ENCODE peak calls at places on chromosomes 16 and 17, in six cellular contexts. One of them, this sample, is unnamed.

GRCh38 chr17:21466550-21466949 is 90.4 kb downstream of the KCNJ12 start:
- DNase-seq in HCT116: no peak
- DNase-seq in A549: no peak
- DNase-seq in H1: no peak
- DNase-seq in endothelial cell of umbilical vein: no peak
- DNase-seq in K562: no peak
- DNase-seq in this sample: no peak

GRCh38 chr16:69176033-69176780 is 10.8 kb upstream of the SNTB2 start:
- DNase-seq in HCT116: no peak
- DNase-seq in A549: no peak
- DNase-seq in H1: no peak
- DNase-seq in endothelial cell of umbilical vein: peak; percentile 29
- DNase-seq in K562: no peak
- DNase-seq in this sample: no peak

GRCh38 chr17:21201302-21201602 is 12.7 kb downstream of the TMEM11 start:
- DNase-seq in HCT116: no peak
- DNase-seq in A549: no peak
- DNase-seq in H1: no peak
- DNase-seq in endothelial cell of umbilical vein: no peak
- DNase-seq in K562: no peak
- DNase-seq in this sample: no peak

GRCh38 chr16:55370762-55371482 is 46.9 kb downstream of the IRX6 start:
- DNase-seq in HCT116: no peak
- DNase-seq in A549: peak; percentile 32
- DNase-seq in H1: peak; percentile 74
- DNase-seq in endothelial cell of umbilical vein: no peak
- DNase-seq in K562: no peak
- DNase-seq in this sample: peak; percentile 82

GRCh38 chr17:67671492-67671891 is 46.2 kb upstream of the NOL11 start:
- DNase-seq in HCT116: no peak
- DNase-seq in A549: no peak
- DNase-seq in H1: no peak
- DNase-seq in endothelial cell of umbilical vein: peak; percentile 26
- DNase-seq in K562: no peak
- DNase-seq in this sample: no peak

GRCh38 chr17:72754513-72754912 is 338.0 kb downstream of the SLC39A11 start:
- DNase-seq in HCT116: no peak
- DNase-seq in A549: no peak
- DNase-seq in H1: no peak
- DNase-seq in endothelial cell of umbilical vein: no peak
- DNase-seq in K562: no peak
- DNase-seq in this sample: no peak

GRCh38 chr17:2262146-2262587 is 41.4 kb downstream of the SMG6 start:
- DNase-seq in HCT116: no peak
- DNase-seq in A549: peak; percentile 35
- DNase-seq in H1: no peak
- DNase-seq in endothelial cell of umbilical vein: no peak
- DNase-seq in K562: no peak
- DNase-seq in this sample: no peak

GRCh38 chr16:3487521-3488410 is 7.5 kb downstream of the C16orf90 start:
- DNase-seq in HCT116: no peak
- DNase-seq in A549: no peak
- DNase-seq in H1: no peak
- DNase-seq in endothelial cell of umbilical vein: no peak
- DNase-seq in K562: no peak
- DNase-seq in this sample: no peak

GRCh38 chr17:61239261-61239660 is 160.4 kb upstream of the TBX2 start:
- DNase-seq in HCT116: no peak
- DNase-seq in A549: no peak
- DNase-seq in H1: no peak
- DNase-seq in endothelial cell of umbilical vein: no peak
- DNase-seq in K562: no peak
- DNase-seq in this sample: no peak

GRCh38 chr17:77737442-77738265 is 220.8 kb upstream of the TNRC6C start:
- DNase-seq in HCT116: no peak
- DNase-seq in A549: no peak
- DNase-seq in H1: peak; percentile 26
- DNase-seq in endothelial cell of umbilical vein: no peak
- DNase-seq in K562: no peak
- DNase-seq in this sample: no peak

GRCh38 chr17:41633498-41634197 is 9.3 kb upstream of the KRT17 start:
- DNase-seq in HCT116: no peak
- DNase-seq in A549: peak; percentile 41
- DNase-seq in H1: no peak
- DNase-seq in endothelial cell of umbilical vein: no peak
- DNase-seq in K562: no peak
- DNase-seq in this sample: no peak

GRCh38 chr16:9039208-9039607 is 52.2 kb upstream of the HAPSTR1 start:
- DNase-seq in HCT116: no peak
- DNase-seq in A549: peak; percentile 53
- DNase-seq in H1: no peak
- DNase-seq in endothelial cell of umbilical vein: no peak
- DNase-seq in K562: no peak
- DNase-seq in this sample: peak; percentile 58

GRCh38 chr16:10325783-10326543 is 59.9 kb upstream of the ATF7IP2 start:
- DNase-seq in HCT116: no peak
- DNase-seq in A549: no peak
- DNase-seq in H1: no peak
- DNase-seq in endothelial cell of umbilical vein: no peak
- DNase-seq in K562: no peak
- DNase-seq in this sample: peak; percentile 31
- TF ChIP-seq CTCF in HCT116: no peak
- TF ChIP-seq CTCF in A549: no peak
- TF ChIP-seq CTCF in H1: no peak
- TF ChIP-seq CTCF in endothelial cell of umbilical vein: no peak
- TF ChIP-seq CTCF in K562: no peak
- TF ChIP-seq CTCF in this sample: no peak

DNA sequence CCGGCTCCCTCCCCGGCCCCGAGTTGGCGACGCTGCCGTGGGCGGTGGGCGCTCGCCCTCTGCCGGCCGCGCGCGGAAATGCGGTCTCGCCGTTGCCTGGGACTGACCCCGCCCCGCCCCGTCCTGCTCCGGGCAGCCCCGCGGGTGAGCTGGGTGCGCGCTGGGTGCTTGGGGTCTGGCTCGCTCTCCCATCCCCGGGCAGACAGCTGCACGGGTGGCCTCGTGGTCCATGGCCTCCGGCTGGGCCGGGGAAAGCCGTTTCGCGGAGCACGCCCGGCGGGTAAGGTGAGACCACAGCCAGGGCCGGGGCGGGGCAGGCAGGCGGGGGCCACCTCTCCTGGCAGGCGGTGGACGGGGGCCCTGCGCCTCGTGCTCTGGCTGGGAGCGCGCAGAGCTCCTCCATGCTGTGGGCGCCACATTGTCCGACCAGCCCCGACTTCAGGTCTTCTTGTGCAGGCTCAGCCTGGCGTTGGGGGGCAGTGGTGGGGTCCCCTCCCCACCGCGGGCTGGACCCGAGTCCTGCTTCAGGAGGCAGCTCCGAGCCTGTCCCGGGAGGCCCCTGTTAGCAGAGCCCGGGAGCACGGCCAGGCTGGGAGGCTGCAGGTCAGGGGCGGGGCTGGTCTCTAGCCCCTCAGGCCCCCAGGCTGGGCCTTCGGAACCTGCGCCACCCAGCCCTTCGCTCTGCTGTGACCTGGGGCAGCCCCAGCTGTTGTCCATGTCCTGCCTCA is 7.0 kb upstream of the C1QTNF8 start:
- DNase-seq in HCT116: no peak
- DNase-seq in A549: no peak
- DNase-seq in H1: peak; percentile 94
- DNase-seq in endothelial cell of umbilical vein: peak; percentile 19
- DNase-seq in K562: peak; percentile 93
- DNase-seq in this sample: peak; percentile 48
- TF ChIP-seq MAX in HCT116: no peak
- TF ChIP-seq MAX in A549: no peak
- TF ChIP-seq MAX in H1: peak; percentile 88
- TF ChIP-seq MAX in endothelial cell of umbilical vein: no peak
- TF ChIP-seq MAX in K562: peak; percentile 81
- TF ChIP-seq MAX in this sample: no peak

GRCh38 chr16:67926181-67926742 is 5.4 kb downstream of the CTRL start:
- DNase-seq in HCT116: no peak
- DNase-seq in A549: no peak
- DNase-seq in H1: no peak
- DNase-seq in endothelial cell of umbilical vein: peak; percentile 79
- DNase-seq in K562: no peak
- DNase-seq in this sample: peak; percentile 58
- TF ChIP-seq POLR2A in HCT116: no peak
- TF ChIP-seq POLR2A in A549: no peak
- TF ChIP-seq POLR2A in H1: no peak
- TF ChIP-seq POLR2A in endothelial cell of umbilical vein: no peak
- TF ChIP-seq POLR2A in K562: no peak
- TF ChIP-seq POLR2A in this sample: no peak

DNA sequence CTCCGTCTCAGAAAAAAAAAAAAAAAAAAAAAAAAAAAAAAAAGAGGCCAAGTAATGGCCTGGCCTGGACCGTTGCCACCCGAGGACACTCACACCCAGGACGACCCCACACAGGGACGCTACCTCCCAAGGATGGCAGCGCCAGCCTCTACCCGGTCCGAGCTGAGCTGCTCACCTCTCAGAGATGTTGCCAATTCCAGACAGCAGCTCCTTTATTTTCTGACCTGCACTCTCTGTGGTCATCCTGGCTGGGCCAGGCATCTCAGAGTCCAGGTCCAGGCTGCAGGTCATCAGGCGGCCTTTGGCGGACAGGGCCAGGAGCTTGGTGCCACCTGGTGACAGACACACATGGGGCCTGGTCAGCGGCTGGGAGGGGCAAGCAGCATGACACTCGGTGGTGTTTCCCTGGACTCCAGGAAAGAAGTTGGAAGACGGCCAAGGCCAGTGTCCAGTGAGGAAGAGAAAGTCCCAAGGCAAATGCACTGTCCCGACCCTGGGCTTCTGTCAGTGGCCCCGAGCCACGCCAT is 3.1 kb downstream of the FAAP100 start:
- DNase-seq in HCT116: no peak
- DNase-seq in A549: no peak
- DNase-seq in H1: no peak
- DNase-seq in endothelial cell of umbilical vein: no peak
- DNase-seq in K562: no peak
- DNase-seq in this sample: no peak
- TF ChIP-seq CTCF in HCT116: no peak
- TF ChIP-seq CTCF in A549: no peak
- TF ChIP-seq CTCF in H1: no peak
- TF ChIP-seq CTCF in endothelial cell of umbilical vein: no peak
- TF ChIP-seq CTCF in K562: no peak
- TF ChIP-seq CTCF in this sample: no peak

DNA sequence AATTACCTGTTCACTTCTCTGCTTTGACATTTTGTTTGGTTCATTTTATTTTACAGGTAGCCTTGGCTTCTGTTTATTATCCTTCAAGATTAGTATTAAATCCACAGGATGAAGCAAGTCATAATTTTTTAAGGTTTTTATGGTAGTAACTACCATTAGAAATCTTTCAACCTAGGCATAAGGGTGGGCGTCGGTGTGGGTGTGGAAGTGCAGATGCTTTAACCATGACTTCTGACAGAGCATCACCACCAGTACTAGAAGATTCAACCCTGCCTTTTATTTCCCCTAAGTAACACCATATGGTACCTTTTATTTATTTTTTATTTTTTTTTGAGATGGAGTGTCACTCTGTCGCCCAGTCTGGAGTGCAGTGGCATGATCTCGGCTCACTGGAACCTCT is 22.7 kb downstream of the AP2B1 start:
- DNase-seq in HCT116: no peak
- DNase-seq in A549: no peak
- DNase-seq in H1: no peak
- DNase-seq in endothelial cell of umbilical vein: no peak
- DNase-seq in K562: no peak
- DNase-seq in this sample: no peak
- TF ChIP-seq MAX in HCT116: no peak
- TF ChIP-seq MAX in A549: no peak
- TF ChIP-seq MAX in H1: no peak
- TF ChIP-seq MAX in endothelial cell of umbilical vein: no peak
- TF ChIP-seq MAX in K562: no peak
- TF ChIP-seq MAX in this sample: no peak

GRCh38 chr17:81844327-81844851 is 9.5 kb upstream of the PPP1R27 start:
- DNase-seq in HCT116: no peak
- DNase-seq in A549: no peak
- DNase-seq in H1: no peak
- DNase-seq in endothelial cell of umbilical vein: no peak
- DNase-seq in K562: no peak
- DNase-seq in this sample: no peak

GRCh38 chr17:81845361-81845760 is 10.5 kb upstream of the PPP1R27 start:
- DNase-seq in HCT116: no peak
- DNase-seq in A549: no peak
- DNase-seq in H1: no peak
- DNase-seq in endothelial cell of umbilical vein: no peak
- DNase-seq in K562: no peak
- DNase-seq in this sample: no peak

GRCh38 chr17:81846743-81847689 is 12.2 kb upstream of the PPP1R27 start:
- DNase-seq in HCT116: no peak
- DNase-seq in A549: no peak
- DNase-seq in H1: no peak
- DNase-seq in endothelial cell of umbilical vein: no peak
- DNase-seq in K562: no peak
- DNase-seq in this sample: no peak

GRCh38 chr17:81844887-81845286 is 10.0 kb upstream of the PPP1R27 start:
- DNase-seq in HCT116: no peak
- DNase-seq in A549: no peak
- DNase-seq in H1: no peak
- DNase-seq in endothelial cell of umbilical vein: no peak
- DNase-seq in K562: no peak
- DNase-seq in this sample: no peak

DNA sequence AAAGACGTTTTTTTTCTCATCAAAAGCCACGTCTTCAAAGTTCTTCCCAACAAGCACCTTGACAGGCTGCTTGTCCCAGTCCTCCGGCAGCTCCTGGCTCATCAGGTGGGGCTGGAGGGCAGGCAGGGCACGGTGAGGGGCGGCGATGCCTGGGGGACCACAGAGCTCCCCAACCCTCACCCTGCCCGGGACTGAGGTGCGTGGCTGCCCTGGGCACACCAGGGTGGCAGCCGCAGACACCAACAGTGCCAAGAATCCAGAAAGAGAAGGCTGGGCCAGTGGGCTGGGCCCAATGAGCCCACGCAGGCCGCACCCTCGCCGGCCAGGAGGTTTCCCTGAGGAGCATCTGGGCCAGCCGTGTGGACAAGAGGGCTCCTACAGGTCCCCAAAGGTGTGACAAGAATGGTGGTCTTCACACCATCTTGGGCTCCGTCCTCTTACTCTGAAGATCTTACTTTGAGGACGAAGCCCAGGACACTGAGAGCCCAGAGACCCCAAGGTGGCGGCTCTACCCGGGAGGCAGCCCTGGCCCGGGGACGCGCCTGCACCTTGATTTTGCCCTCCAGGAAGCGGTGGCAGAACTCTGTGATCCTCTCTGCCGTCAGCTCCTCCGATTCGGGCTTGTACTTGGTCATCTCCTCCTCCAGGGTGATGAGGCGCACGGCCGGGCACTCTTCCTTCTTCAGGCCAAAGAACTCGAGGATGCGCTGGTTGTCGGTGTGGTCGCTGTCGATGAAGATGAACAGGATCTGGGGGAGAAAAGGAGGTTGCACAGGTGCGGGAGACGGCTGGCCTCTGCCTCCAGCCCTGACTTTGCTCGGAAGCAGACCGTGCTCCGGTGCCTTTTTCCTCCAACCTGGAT is 11.3 kb upstream of the PPP1R27 start:
- DNase-seq in HCT116: no peak
- DNase-seq in A549: no peak
- DNase-seq in H1: no peak
- DNase-seq in endothelial cell of umbilical vein: no peak
- DNase-seq in K562: no peak
- DNase-seq in this sample: no peak
- TF ChIP-seq POLR2A in HCT116: no peak
- TF ChIP-seq POLR2A in A549: no peak
- TF ChIP-seq POLR2A in H1: no peak
- TF ChIP-seq POLR2A in endothelial cell of umbilical vein: no peak
- TF ChIP-seq POLR2A in K562: no peak
- TF ChIP-seq POLR2A in this sample: no peak

GRCh38 chr17:42773290-42774035 is at the start of gene VPS25:
- DNase-seq in HCT116: peak; percentile 75
- DNase-seq in A549: peak; percentile 92
- DNase-seq in H1: peak; percentile 83
- DNase-seq in endothelial cell of umbilical vein: peak; percentile 61
- DNase-seq in K562: peak; percentile 85
- DNase-seq in this sample: peak; percentile 84
- TF ChIP-seq CTCF in HCT116: peak; percentile 18
- TF ChIP-seq CTCF in A549: no peak
- TF ChIP-seq CTCF in H1: peak; percentile 14
- TF ChIP-seq CTCF in endothelial cell of umbilical vein: peak; percentile 3
- TF ChIP-seq CTCF in K562: peak; percentile 36
- TF ChIP-seq CTCF in this sample: no peak